ENCODE peak calls at places on chromosomes 13 and 19, in seven cellular contexts. A, S, K, Q, I, J and O are unnamed samples. For H3K27me3, the result is how much of the 10 kb centered on the place peaks cover.

GRCh38 chr19:44796701-44797115 is 12.2 kb upstream of the BCAM start:
- DNase-seq in A (peak), S (no peak), K (peak), Q (peak), I (peak), J (no peak), O (no peak)

GRCh38 chr19:5002143-5002542 is 33.2 kb downstream of the KDM4B start:
- DNase-seq in A (no peak), S (no peak), K (no peak), Q (peak), I (no peak), J (no peak), O (no peak)

GRCh38 chr19:16931306-16931705 is 42.5 kb downstream of the F2RL3 start:
- DNase-seq in A (no peak), S (peak), K (no peak), Q (no peak), I (no peak), J (no peak), O (no peak)

GRCh38 chr13:38350114-38350617 is 515 bp downstream of the UFM1 start:
- DNase-seq in A (peak), S (peak), K (peak), Q (peak), I (peak), J (no peak), O (peak)

GRCh38 chr19:32837531-32837930 is 32.0 kb downstream of the SLC7A9 start:
- DNase-seq in A (no peak), S (no peak), K (no peak), Q (no peak), I (no peak), J (no peak), O (no peak)

GRCh38 chr19:31164666-31165265 is 184.5 kb downstream of the TSHZ3 start:
- DNase-seq in A (peak), S (no peak), K (no peak), Q (peak), I (no peak), J (no peak), O (no peak)

GRCh38 chr13:99960663-99961440 is 10.7 kb downstream of the ZIC5 start:
- DNase-seq in A (no peak), S (no peak), K (no peak), Q (no peak), I (no peak), J (no peak), O (peak)

GRCh38 chr19:38134538-38135149 is 89.4 kb downstream of the DPF1 start:
- DNase-seq in A (peak), S (no peak), K (peak), Q (no peak), I (no peak), J (no peak), O (no peak)

GRCh38 chr19:45800009-45800553 is 7.4 kb upstream of the DMWD start:
- DNase-seq in A (no peak), S (peak), K (peak), Q (peak), I (no peak), J (no peak), O (no peak)

GRCh38 chr19:46821512-46822359 is 28.9 kb downstream of the AP2S1 start:
- DNase-seq in A (no peak), S (no peak), K (no peak), Q (no peak), I (peak), J (no peak), O (no peak)

GRCh38 chr13:55815458-55816033 is 1325.2 kb upstream of the PRR20A start:
- DNase-seq in A (no peak), S (no peak), K (peak), Q (no peak), I (no peak), J (no peak), O (no peak)

GRCh38 chr13:49436890-49437289 is 7.0 kb downstream of the CAB39L start:
- DNase-seq in A (peak), S (peak), K (no peak), Q (peak), I (no peak), J (no peak), O (no peak)

GRCh38 chr19:13621413-13621812 is 115.1 kb upstream of the CACNA1A start:
- DNase-seq in A (no peak), S (no peak), K (peak), Q (peak), I (no peak), J (no peak), O (peak)

GRCh38 chr19:18499055-18499775 is 22.7 kb downstream of the ELL start:
- DNase-seq in A (no peak), S (no peak), K (no peak), Q (no peak), I (no peak), J (no peak), O (no peak)

GRCh38 chr13:43301341-43301969 is 278.1 kb downstream of the DNAJC15 start:
- DNase-seq in A (no peak), S (no peak), K (no peak), Q (peak), I (no peak), J (no peak), O (no peak)

GRCh38 chr13:76293751-76294150 is 592.5 kb downstream of the KCTD12 start:
- DNase-seq in A (no peak), S (no peak), K (no peak), Q (no peak), I (no peak), J (no peak), O (no peak)

GRCh38 chr13:106349080-106349841 is 186.2 kb downstream of the EFNB2 start:
- DNase-seq in A (peak), S (peak), K (peak), Q (peak), I (no peak), J (no peak), O (peak)

GRCh38 chr19:38664503-38665211 is 17.2 kb downstream of the ACTN4 start:
- DNase-seq in A (peak), S (no peak), K (peak), Q (no peak), I (no peak), J (no peak), O (no peak)

GRCh38 chr13:97429681-97430081 is 4.3 kb upstream of the RAP2A start:
- DNase-seq in A (no peak), S (no peak), K (no peak), Q (peak), I (no peak), J (no peak), O (no peak)

GRCh38 chr19:6216236-6216995 is 63.4 kb downstream of the MLLT1 start:
- DNase-seq in A (no peak), S (no peak), K (no peak), Q (no peak), I (no peak), J (no peak), O (peak)

GRCh38 chr13:26476744-26477129 is 80.7 kb upstream of the WASF3 start:
- DNase-seq in A (no peak), S (no peak), K (no peak), Q (no peak), I (no peak), J (no peak), O (no peak)

DNA sequence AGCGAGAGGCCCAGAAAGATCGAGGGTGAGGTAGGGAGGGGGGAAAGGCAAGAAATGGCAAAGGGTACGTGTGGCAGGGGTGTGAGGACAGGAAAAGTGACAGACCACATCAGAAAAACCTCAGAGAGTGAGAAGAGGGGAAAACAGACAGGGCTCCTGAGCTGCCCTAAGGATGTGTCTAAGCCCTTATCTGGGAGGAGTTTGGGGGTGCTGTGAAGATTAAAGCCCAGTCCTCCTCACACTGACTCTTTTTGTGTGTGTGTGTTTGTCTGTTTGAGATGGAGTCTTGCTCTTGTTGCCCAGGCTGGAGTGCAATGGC is 703 bp upstream of the PTH2 start:
- DNase-seq in A (no peak), S (no peak), K (no peak), Q (no peak), I (no peak), J (no peak), O (no peak)
- H3K27me3 ChIP-seq in A (half or more), S (under half), K (under half), Q (half or more), I (half or more), J (half or more), O (half or more)

DNA sequence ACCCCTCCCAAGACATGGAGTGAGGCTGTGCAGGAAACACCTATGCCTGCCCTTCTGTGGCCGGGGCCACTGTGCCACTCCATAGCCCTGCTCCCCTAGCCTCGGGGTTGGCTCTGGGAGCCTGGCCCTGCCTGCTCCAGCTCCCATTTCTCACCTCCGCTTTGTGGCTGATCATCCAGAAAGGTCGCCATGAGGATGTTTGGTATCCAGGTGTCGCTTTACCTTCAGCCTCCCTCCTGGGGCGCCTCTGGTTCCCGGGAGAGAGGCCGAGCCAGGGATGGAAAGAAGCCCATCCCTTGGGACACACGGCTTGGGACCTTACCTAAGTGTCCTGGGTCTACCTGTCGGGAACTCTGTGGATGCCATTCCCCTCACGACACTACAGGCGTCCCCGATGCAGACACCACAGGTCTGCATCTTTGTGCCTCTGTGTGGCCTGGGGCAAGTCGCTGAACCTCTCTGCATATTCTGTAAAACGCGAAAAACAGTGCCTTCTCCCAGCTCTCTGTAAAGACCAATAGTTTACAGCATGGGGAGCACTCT is 3.4 kb upstream of the MCF2L start:
- DNase-seq in A (no peak), S (peak), K (no peak), Q (no peak), I (no peak), J (no peak), O (peak)
- H3K27me3 ChIP-seq in A (under half), S (under half), K (under half), Q (under half), I (under half), J (under half), O (under half)

DNA sequence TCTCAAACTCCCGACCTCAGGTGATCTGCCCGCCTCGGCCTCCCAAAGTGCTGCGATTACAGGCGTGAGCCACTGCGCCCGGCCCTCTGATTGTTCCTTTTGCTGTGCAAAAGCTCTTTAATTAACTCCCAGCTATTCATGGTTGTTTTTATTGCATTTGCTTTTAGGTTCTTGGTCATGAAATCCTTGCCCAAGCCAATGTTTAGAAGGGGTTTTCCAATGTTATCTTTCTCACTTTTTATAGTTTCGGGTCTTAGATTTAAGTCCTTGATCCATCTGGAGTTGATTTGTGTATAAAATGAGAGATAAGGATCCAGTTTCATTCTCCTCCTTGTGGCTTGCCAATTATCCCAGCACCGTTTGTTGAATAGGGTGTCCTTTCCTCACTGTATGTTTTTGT is 19.2 kb upstream of the GRTP1 start:
- DNase-seq in A (no peak), S (no peak), K (no peak), Q (no peak), I (no peak), J (no peak), O (no peak)
- H3K27me3 ChIP-seq in A (under half), S (under half), K (under half), Q (under half), I (under half), J (under half), O (under half)

GRCh38 chr19:28406237-28406596 is 806.7 kb downstream of the UQCRFS1 start:
- DNase-seq in A (peak), S (no peak), K (no peak), Q (no peak), I (no peak), J (no peak), O (no peak)
- H3K27me3 ChIP-seq in A (under half), S (under half), K (under half), Q (under half), I (under half), J (under half), O (under half)

GRCh38 chr19:12137541-12137940 is 2.6 kb downstream of the ZNF20 start:
- DNase-seq in A (no peak), S (no peak), K (peak), Q (no peak), I (no peak), J (no peak), O (no peak)

GRCh38 chr19:12140545-12141404 is 625 bp upstream of the ZNF20 start:
- DNase-seq in A (peak), S (peak), K (peak), Q (peak), I (peak), J (peak), O (peak)

GRCh38 chr19:12139885-12140544 is at the start of gene ZNF20:
- DNase-seq in A (peak), S (peak), K (peak), Q (peak), I (peak), J (peak), O (peak)

GRCh38 chr19:12139309-12139708 is 841 bp downstream of the ZNF20 start:
- DNase-seq in A (no peak), S (no peak), K (no peak), Q (peak), I (no peak), J (no peak), O (no peak)

DNA sequence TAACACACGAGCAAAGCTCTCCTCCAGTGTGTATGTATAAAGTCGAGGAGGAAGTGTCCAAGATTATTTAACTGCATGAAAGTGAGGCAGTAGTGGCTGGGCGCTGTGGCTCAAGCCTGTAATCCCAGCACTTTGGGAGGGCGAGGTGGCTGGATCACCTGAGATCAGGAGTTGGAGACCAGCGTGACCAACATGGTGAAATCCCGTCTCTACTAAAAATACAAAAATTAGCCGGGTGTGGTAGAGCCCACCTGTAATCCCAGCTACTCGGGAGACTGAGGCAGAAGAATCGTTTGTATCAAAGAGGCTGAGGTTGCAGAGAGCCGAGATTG is 1.2 kb upstream of the ZNF20 start:
- DNase-seq in A (no peak), S (no peak), K (no peak), Q (no peak), I (no peak), J (no peak), O (no peak)
- H3K27me3 ChIP-seq in A (under half), S (under half), K (under half), Q (under half), I (under half), J (under half), O (under half)

GRCh38 chr13:112132142-112132541 is 65.2 kb downstream of the SOX1 start:
- DNase-seq in A (no peak), S (no peak), K (no peak), Q (no peak), I (no peak), J (no peak), O (no peak)

GRCh38 chr13:112132619-112133018 is 65.7 kb downstream of the SOX1 start:
- DNase-seq in A (no peak), S (no peak), K (no peak), Q (no peak), I (no peak), J (no peak), O (no peak)

GRCh38 chr13:112131740-112132113 is 64.8 kb downstream of the SOX1 start:
- DNase-seq in A (no peak), S (no peak), K (no peak), Q (no peak), I (no peak), J (no peak), O (no peak)

GRCh38 chr13:112129557-112129956 is 62.6 kb downstream of the SOX1 start:
- DNase-seq in A (no peak), S (peak), K (no peak), Q (no peak), I (no peak), J (no peak), O (no peak)

DNA sequence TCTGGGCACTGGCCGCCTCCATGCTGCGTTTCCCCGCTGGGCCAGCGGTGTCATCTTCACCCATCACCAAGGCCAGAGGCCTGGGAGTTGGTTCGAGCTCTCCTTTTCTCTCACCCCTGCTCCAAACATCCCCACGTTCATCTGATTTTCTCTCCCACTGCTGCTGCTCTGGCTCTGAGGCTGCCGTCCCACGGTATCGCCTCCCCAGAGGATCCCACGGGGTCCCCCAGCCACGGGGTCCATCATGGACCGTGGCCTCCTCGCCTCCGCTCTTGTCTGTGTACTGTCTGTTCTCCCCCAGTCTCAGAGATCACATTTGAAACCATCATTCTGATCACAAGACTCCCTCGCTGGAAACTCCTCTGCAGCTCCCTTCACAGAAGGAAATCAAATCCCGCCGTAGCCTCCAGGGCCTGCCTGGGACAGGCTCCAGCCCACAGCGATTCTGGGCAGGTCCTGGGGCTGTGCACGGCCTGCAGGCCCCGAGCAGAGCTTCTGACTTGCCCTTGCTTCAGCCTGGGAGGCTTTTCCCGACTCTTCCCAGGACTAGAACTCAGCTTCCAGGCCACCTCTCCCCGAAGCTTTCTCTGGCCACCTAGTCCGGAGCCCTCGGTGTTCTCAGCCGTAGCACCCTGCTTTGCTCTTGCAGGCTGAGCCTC is 64.3 kb downstream of the SOX1 start:
- DNase-seq in A (no peak), S (no peak), K (no peak), Q (no peak), I (no peak), J (no peak), O (no peak)
- H3K27me3 ChIP-seq in A (half or more), S (under half), K (under half), Q (under half), I (under half), J (under half), O (under half)

GRCh38 chr19:1540353-1540925 is 16.6 kb downstream of the PLK5 start:
- DNase-seq in A (no peak), S (peak), K (no peak), Q (no peak), I (no peak), J (no peak), O (no peak)

GRCh38 chr19:1533510-1534150 is 9.8 kb downstream of the PLK5 start:
- DNase-seq in A (no peak), S (no peak), K (no peak), Q (no peak), I (no peak), J (no peak), O (no peak)

GRCh38 chr19:1534972-1535371 is 11.1 kb downstream of the PLK5 start:
- DNase-seq in A (no peak), S (no peak), K (no peak), Q (no peak), I (no peak), J (no peak), O (no peak)

DNA sequence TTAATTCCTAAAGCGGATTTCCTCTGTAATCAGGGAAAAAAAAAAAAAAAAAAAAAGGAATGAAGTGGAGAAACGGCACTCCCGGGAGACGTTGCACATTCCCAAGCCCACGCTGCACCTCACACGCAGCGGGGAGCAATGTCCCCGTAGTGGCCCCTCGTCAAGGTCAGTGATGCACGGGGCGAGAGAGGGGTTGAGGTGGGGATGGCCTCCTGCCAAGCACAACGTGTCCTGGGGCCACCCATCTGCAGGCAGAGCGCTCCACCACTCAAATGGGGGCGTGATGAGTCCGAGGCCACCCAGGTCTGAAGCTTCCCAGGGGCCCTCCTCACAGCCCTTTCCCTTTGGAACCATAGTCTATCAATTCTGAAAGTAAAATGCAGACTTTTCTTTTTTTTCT is 15.1 kb downstream of the PLK5 start:
- DNase-seq in A (no peak), S (no peak), K (no peak), Q (no peak), I (no peak), J (no peak), O (no peak)
- H3K27me3 ChIP-seq in A (under half), S (under half), K (under half), Q (under half), I (under half), J (under half), O (under half)

GRCh38 chr19:29593869-29594268 is 12.2 kb upstream of the POP4 start:
- DNase-seq in A (no peak), S (no peak), K (no peak), Q (no peak), I (no peak), J (no peak), O (no peak)
- H3K27me3 ChIP-seq in A (under half), S (under half), K (under half), Q (under half), I (under half), J (under half), O (under half)